ENCODE peak calls at places on chromosomes 7 and 10, in four cellular contexts. One of them, this sample, is unnamed.
A peak's percentile ranks its signal among the peaks of the same experiment; 100 is the strongest.

GRCh38 chr10:96225119-96225518 is 46.2 kb downstream of the BLNK start:
- DNase-seq in NCI-H82: no peak
- DNase-seq in dorsolateral prefrontal cortex: no peak
- DNase-seq in natural killer cell: no peak
- DNase-seq in this sample: no peak

GRCh38 chr7:120407015-120407414 is 134.0 kb downstream of the KCND2 start:
- DNase-seq in NCI-H82: no peak
- DNase-seq in dorsolateral prefrontal cortex: no peak
- DNase-seq in natural killer cell: no peak
- DNase-seq in this sample: no peak

GRCh38 chr10:47403401-47404318 is 19.6 kb upstream of the ZNF488 start:
- DNase-seq in NCI-H82: no peak
- DNase-seq in dorsolateral prefrontal cortex: no peak
- DNase-seq in natural killer cell: no peak
- DNase-seq in this sample: no peak

GRCh38 chr7:112453505-112454171 is 3.4 kb downstream of the IFRD1 start:
- DNase-seq in NCI-H82: no peak
- DNase-seq in dorsolateral prefrontal cortex: no peak
- DNase-seq in natural killer cell: no peak
- DNase-seq in this sample: no peak

GRCh38 chr7:150788474-150789269 is 11.5 kb downstream of the TMEM176B start:
- DNase-seq in NCI-H82: peak; percentile 23
- DNase-seq in dorsolateral prefrontal cortex: no peak
- DNase-seq in natural killer cell: no peak
- DNase-seq in this sample: no peak

GRCh38 chr10:34001087-34001580 is 666.7 kb upstream of the NRP1 start:
- DNase-seq in NCI-H82: no peak
- DNase-seq in dorsolateral prefrontal cortex: no peak
- DNase-seq in natural killer cell: no peak
- DNase-seq in this sample: no peak

GRCh38 chr7:86453454-86453853 is 190.3 kb upstream of the GRM3 start:
- DNase-seq in NCI-H82: no peak
- DNase-seq in dorsolateral prefrontal cortex: no peak
- DNase-seq in natural killer cell: no peak
- DNase-seq in this sample: no peak

GRCh38 chr7:1852781-1853618 is 182.9 kb downstream of the ELFN1 start:
- DNase-seq in NCI-H82: no peak
- DNase-seq in dorsolateral prefrontal cortex: no peak
- DNase-seq in natural killer cell: no peak
- DNase-seq in this sample: no peak

GRCh38 chr7:128264477-128264876 is 23.4 kb downstream of the LEP start:
- DNase-seq in NCI-H82: no peak
- DNase-seq in dorsolateral prefrontal cortex: no peak
- DNase-seq in natural killer cell: no peak
- DNase-seq in this sample: no peak

GRCh38 chr10:79244068-79244442 is 103.2 kb upstream of the PPIF start:
- DNase-seq in NCI-H82: no peak
- DNase-seq in dorsolateral prefrontal cortex: no peak
- DNase-seq in natural killer cell: no peak
- DNase-seq in this sample: no peak

GRCh38 chr10:59991661-59992060 is 85.3 kb upstream of the CCDC6 start:
- DNase-seq in NCI-H82: peak; percentile 1
- DNase-seq in dorsolateral prefrontal cortex: no peak
- DNase-seq in natural killer cell: no peak
- DNase-seq in this sample: peak; percentile 45

GRCh38 chr7:82335927-82336326 is 107.7 kb downstream of the CACNA2D1 start:
- DNase-seq in NCI-H82: peak; percentile 99
- DNase-seq in dorsolateral prefrontal cortex: no peak
- DNase-seq in natural killer cell: no peak
- DNase-seq in this sample: peak; percentile 100

GRCh38 chr10:608331-609265 is 80.9 kb downstream of the DIP2C start:
- DNase-seq in NCI-H82: peak; percentile 4
- DNase-seq in dorsolateral prefrontal cortex: no peak
- DNase-seq in natural killer cell: no peak
- DNase-seq in this sample: no peak